ENCODE peak calls at places on chromosomes 7 and 10, in four cellular contexts. M is HL-60, W is GM12878, Y is K562. X is an unnamed sample.
A peak's percentile ranks its signal among the peaks of the same experiment; 100 is the strongest.

GRCh38 chr10:82969405-82969804 is 1094.4 kb downstream of the NRG3 start:
- DNase-seq in M (no peak), Y (no peak), W (no peak), X (no peak)

GRCh38 chr10:132281915-132282666 is 25.7 kb downstream of the STK32C start:
- DNase-seq in Y (no peak), W (no peak), M (no peak), X (no peak)

GRCh38 chr10:26334932-26335573 is 103.1 kb upstream of the APBB1IP start:
- DNase-seq in W (peak; percentile 73), M (peak; percentile 66), Y (peak; percentile 42), X (peak; percentile 30)

GRCh38 chr7:47581821-47582747 is at the start of gene TNS3:
- DNase-seq in M (no peak), W (no peak), Y (no peak), X (no peak)

GRCh38 chr7:29612596-29612995 is 49.0 kb downstream of the PRR15 start:
- DNase-seq in M (no peak), W (no peak), Y (no peak), X (no peak)

GRCh38 chr7:102004831-102005230 is 187.4 kb downstream of the CUX1 start:
- DNase-seq in W (no peak), Y (no peak), M (no peak), X (no peak)

GRCh38 chr7:18975276-18975675 is 142.2 kb downstream of the TWIST1 start:
- DNase-seq in M (no peak), W (no peak), Y (no peak), X (no peak)

GRCh38 chr10:4234661-4235060 is 449.7 kb upstream of the KLF6 start:
- DNase-seq in Y (peak; percentile 22), W (no peak), M (peak; percentile 77), X (no peak)

GRCh38 chr10:115355162-115355760 is 262.1 kb downstream of the ATRNL1 start:
- DNase-seq in W (peak; percentile 15), M (peak; percentile 44), Y (peak; percentile 4), X (peak; percentile 11)

GRCh38 chr7:152572101-152572500 is 103.8 kb downstream of the XRCC2 start:
- DNase-seq in M (no peak), Y (no peak), W (no peak), X (no peak)

GRCh38 chr10:131871673-131872005 is 29.2 kb upstream of the PPP2R2D start:
- DNase-seq in M (no peak), Y (no peak), W (no peak), X (no peak)

GRCh38 chr7:137443616-137444015 is 100.1 kb upstream of the PTN start:
- DNase-seq in M (no peak), W (no peak), Y (no peak), X (no peak)

GRCh38 chr10:123640016-123640535 is 26.1 kb upstream of the GPR26 start:
- DNase-seq in Y (no peak), M (no peak), W (no peak), X (no peak)

GRCh38 chr10:79103585-79103984 is 34.8 kb downstream of the ZMIZ1 start:
- DNase-seq in Y (no peak), W (no peak), M (no peak), X (no peak)
- TF ChIP-seq SPI1 in Y (no peak), W (no peak), M (no peak), X (no peak)

DNA sequence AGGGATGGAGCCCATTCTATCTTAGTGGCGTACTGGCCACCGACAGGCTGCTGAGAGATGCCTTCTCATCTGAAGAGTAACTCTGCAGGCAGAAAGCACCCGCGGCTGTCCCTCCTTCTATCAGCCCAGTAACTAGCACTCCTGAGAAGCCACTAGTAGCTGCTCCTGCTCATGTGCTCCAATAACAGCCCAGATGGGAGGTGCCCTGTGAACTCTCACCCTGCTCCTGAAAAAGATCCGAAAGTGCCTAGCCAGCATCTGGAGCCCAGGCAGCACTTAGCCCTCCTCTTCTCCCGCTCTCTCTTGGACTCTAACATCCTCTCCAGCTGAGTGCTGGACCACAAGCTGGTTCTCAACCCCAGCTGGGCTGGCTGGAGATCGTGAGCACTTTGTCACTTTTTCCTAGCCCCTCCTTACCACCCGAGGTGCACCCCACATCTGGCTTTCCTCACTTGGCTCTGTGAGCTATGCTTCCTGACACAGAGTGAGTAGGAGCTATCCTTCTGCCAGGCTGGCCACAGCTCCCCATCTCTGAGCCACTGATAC is 239.2 kb downstream of the GRID1 start:
- DNase-seq in M (no peak), W (no peak), Y (no peak), X (no peak)
- TF ChIP-seq SPI1 in M (no peak), W (no peak), Y (no peak), X (no peak)

GRCh38 chr10:102800601-102801335 is 36.4 kb downstream of the CYP17A1 start:
- DNase-seq in W (no peak), Y (no peak), M (no peak), X (no peak)

GRCh38 chr10:102799691-102800435 is 37.4 kb downstream of the CYP17A1 start:
- DNase-seq in W (no peak), Y (no peak), M (no peak), X (no peak)

GRCh38 chr10:102795453-102796406 is 41.5 kb downstream of the CYP17A1 start:
- DNase-seq in W (no peak), Y (no peak), M (peak; percentile 59), X (no peak)

GRCh38 chr10:102791754-102792153 is 45.5 kb downstream of the CYP17A1 start:
- DNase-seq in M (no peak), W (no peak), Y (no peak), X (no peak)

DNA sequence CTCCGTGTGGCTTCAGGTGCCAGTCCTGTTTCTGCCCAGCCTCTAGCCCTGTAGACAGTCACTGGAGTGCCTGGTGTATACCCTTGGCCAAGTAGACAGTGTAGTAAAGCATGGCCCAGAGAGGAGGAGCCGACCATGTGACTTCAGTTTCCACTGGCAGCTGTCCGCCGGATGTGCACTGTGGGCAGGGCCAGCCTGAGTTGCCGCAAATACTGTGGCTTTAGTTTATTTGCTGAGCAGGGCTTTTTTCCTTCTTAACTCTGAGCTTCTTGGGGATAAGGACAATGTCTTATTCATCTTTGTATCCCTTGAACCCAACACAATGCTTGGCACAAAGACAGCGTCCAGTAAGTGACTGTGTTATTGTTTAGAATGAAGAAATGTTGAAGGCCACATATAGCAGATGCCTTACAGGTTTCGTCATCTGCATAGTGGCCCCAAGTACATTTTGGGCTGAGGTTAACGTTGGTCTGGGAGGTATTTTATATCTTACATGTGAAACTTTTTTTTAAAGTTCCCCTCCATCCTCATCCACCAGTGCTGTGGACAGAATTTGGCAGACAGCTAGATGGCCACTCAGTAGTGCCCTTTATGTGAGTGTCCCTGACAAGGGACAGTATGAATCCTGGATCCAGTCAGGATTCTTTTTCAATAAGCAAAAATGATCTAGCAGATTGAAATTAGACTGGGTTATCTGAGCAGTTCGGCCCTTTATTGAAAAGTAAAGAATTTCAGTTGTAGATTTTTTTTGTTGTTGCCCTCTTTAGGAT is 40.6 kb downstream of the CYP17A1 start:
- DNase-seq in W (peak; percentile 49), M (peak; percentile 92), Y (no peak), X (peak; percentile 52)
- TF ChIP-seq SPI1 in W (no peak), M (no peak), Y (no peak), X (no peak)

GRCh38 chr10:119818889-119819270 is 53.8 kb downstream of the MCMBP start:
- DNase-seq in M (no peak), W (no peak), Y (no peak), X (no peak)
- TF ChIP-seq SPI1 in M (no peak), W (no peak), Y (no peak), X (no peak)

DNA sequence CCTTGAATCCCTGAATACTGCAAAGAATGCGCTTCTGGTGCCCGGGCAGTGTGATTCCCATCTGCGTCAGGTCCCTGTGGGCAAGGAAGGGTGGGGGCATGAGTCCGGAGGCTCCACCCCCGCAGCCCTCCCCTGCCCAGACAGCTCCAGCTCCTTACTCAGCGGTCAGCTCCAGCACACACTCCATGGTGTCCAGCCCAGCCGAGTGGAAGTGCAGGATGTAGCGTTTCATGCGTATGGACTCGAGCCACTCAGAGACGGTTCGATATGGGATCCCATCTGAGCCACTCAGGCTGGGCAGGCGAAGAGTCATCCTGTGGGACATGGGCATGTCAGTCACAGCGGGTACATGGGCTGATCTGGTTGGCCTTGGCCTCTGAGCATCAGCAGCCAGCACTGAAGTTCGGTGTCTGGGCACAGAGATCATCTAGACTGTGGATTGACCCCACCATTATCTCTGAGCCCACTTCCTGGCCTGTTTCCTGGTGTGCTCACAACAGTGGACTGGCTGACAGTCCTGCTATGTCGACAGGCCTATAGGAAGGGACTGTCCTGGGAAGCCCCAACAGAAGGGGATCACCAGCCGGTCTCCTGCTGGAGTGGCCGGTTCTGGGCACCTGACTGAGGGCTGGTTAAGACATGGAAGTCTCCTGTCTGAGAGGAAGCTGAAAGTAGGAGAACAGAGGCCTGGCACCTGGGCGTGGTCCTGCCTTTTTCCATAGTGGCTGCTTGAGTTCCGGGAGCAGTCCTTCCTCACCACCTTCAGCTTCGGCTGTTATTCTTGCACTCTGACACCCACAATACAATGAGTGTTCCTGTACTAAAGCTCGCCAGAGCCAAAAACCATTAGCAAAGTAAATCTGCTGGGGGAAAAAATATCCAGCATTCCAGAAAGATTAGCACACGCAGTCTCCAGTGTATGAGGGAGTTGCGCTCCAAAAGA is 10.6 kb downstream of the ZYX start:
- DNase-seq in Y (peak; percentile 20), M (no peak), W (no peak), X (no peak)
- TF ChIP-seq SPI1 in Y (no peak), M (no peak), W (no peak), X (no peak)

GRCh38 chr7:37079420-37079819 is 355.1 kb upstream of the AOAH start:
- DNase-seq in M (no peak), Y (no peak), W (no peak), X (no peak)

GRCh38 chr7:37084303-37084702 is 360.0 kb upstream of the AOAH start:
- DNase-seq in W (no peak), Y (no peak), M (no peak), X (no peak)

GRCh38 chr7:37085600-37085999 is 361.3 kb upstream of the AOAH start:
- DNase-seq in W (no peak), Y (no peak), M (no peak), X (no peak)

GRCh38 chr7:37083311-37084096 is 359.2 kb upstream of the AOAH start:
- DNase-seq in W (no peak), M (no peak), Y (no peak), X (no peak)

DNA sequence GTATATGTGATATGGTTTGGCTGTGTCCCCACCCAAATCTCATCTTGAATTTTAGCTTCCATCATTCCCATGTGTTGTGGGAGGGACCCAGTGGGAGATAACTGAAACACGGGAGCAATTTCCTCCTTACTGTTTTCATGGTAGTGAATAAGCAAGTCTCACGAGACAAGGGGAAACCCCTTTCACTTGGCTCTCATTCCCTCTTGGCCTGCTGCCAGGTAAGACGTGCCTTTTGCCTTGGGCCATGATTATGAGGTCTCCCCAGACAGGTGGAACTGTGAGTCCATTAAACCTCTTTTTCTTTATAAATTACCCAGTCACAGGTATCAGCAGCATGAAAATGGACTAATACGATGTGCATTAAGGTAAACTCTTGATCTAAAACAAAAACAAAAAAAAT is 357.1 kb upstream of the AOAH start:
- DNase-seq in Y (no peak), M (no peak), W (peak; percentile 24), X (no peak)
- TF ChIP-seq SPI1 in Y (no peak), M (no peak), W (no peak), X (no peak)

X was measured in GM12891.